ENCODE peak calls at places on chromosomes 11 and 22, in nine cellular contexts. S is stomach, X is A549, O is endodermal cell, E is suprapubic skin, Q is breast epithelium, J is dorsolateral prefrontal cortex, R is SK-N-SH, H is OCI-LY7. I is an unnamed sample.

GRCh38 chr22:25113316-25113721 is 86.3 kb upstream of the CRYBB3 start:
- DNase-seq in J (no peak), S (peak; percentile 41), H (no peak), E (no peak), R (no peak), O (no peak), Q (no peak), X (no peak), I (no peak)

GRCh38 chr11:19435306-19435989 is 194.7 kb upstream of the E2F8 start:
- DNase-seq in H (no peak), J (no peak), R (no peak), E (no peak), S (no peak), O (no peak), X (no peak), Q (no peak), I (no peak)

GRCh38 chr11:128365044-128365443 is 222.3 kb downstream of the ETS1 start:
- DNase-seq in S (no peak), Q (no peak), O (no peak), R (no peak), E (no peak), X (no peak), H (peak; percentile 34), J (no peak), I (peak; percentile 17)

GRCh38 chr11:24163146-24163545 is 333.7 kb upstream of the LUZP2 start:
- DNase-seq in O (no peak), H (no peak), S (no peak), E (no peak), X (no peak), J (no peak), R (no peak), Q (no peak), I (no peak)

GRCh38 chr11:47270331-47271271 is 668 bp downstream of the MADD start:
- DNase-seq in E (no peak), S (no peak), R (peak; percentile 63), Q (no peak), H (peak; percentile 55), O (peak; percentile 68), X (peak; percentile 44), J (peak; percentile 66), I (peak; percentile 36)

GRCh38 chr22:46809153-46809885 is 46.9 kb downstream of the TBC1D22A start:
- DNase-seq in Q (no peak), X (no peak), H (no peak), R (no peak), S (peak; percentile 20), J (no peak), E (no peak), O (peak; percentile 30), I (no peak)

GRCh38 chr11:57514538-57515331 is 767 bp downstream of the SLC43A1 start:
- DNase-seq in J (no peak), S (peak; percentile 69), O (peak; percentile 81), Q (no peak), R (peak; percentile 79), X (peak; percentile 46), H (peak; percentile 65), E (peak; percentile 71), I (peak; percentile 21)

GRCh38 chr11:113730887-113731726 is 25.0 kb upstream of the TMPRSS5 start:
- DNase-seq in E (no peak), X (peak; percentile 5), S (peak; percentile 45), H (peak; percentile 7), Q (no peak), R (peak; percentile 62), J (peak; percentile 43), O (peak; percentile 81), I (peak; percentile 30)

GRCh38 chr11:119363874-119364590 is 17.5 kb downstream of the USP2 start:
- DNase-seq in J (peak; percentile 84), Q (no peak), X (peak; percentile 31), O (peak; percentile 86), S (peak; percentile 70), E (peak; percentile 67), H (peak; percentile 83), R (peak; percentile 97), I (peak; percentile 61)

GRCh38 chr11:134034496-134035381 is 34.1 kb upstream of the JAM3 start:
- DNase-seq in X (no peak), S (peak; percentile 84), E (no peak), Q (peak; percentile 26), R (no peak), O (no peak), J (peak; percentile 72), H (no peak), I (peak; percentile 49)

GRCh38 chr11:117145393-117145761 is 1.3 kb downstream of the PAFAH1B2 start:
- DNase-seq in J (no peak), O (peak; percentile 46), E (no peak), Q (no peak), R (peak; percentile 61), S (no peak), H (peak; percentile 38), X (peak; percentile 58), I (peak; percentile 44)

GRCh38 chr11:134584706-134585445 is 172.8 kb upstream of the B3GAT1 start:
- DNase-seq in H (no peak), O (no peak), R (no peak), X (no peak), J (no peak), Q (peak; percentile 31), E (no peak), S (no peak), I (no peak)

GRCh38 chr11:17734986-17735822 is 623 bp downstream of the KCNC1 start:
- DNase-seq in H (no peak), S (peak; percentile 72), X (peak; percentile 56), Q (peak; percentile 23), O (peak; percentile 93), J (no peak), E (peak; percentile 40), R (peak; percentile 86), I (peak; percentile 68)

GRCh38 chr11:94880216-94880615 is 93.1 kb downstream of the CWC15 start:
- DNase-seq in S (no peak), E (no peak), J (no peak), O (no peak), Q (no peak), H (no peak), R (no peak), X (peak; percentile 69), I (peak; percentile 76)

GRCh38 chr11:104581246-104581980 is 316.8 kb downstream of the CASP12 start:
- DNase-seq in X (no peak), H (no peak), R (no peak), E (no peak), J (no peak), O (no peak), S (no peak), Q (no peak), I (no peak)

DNA sequence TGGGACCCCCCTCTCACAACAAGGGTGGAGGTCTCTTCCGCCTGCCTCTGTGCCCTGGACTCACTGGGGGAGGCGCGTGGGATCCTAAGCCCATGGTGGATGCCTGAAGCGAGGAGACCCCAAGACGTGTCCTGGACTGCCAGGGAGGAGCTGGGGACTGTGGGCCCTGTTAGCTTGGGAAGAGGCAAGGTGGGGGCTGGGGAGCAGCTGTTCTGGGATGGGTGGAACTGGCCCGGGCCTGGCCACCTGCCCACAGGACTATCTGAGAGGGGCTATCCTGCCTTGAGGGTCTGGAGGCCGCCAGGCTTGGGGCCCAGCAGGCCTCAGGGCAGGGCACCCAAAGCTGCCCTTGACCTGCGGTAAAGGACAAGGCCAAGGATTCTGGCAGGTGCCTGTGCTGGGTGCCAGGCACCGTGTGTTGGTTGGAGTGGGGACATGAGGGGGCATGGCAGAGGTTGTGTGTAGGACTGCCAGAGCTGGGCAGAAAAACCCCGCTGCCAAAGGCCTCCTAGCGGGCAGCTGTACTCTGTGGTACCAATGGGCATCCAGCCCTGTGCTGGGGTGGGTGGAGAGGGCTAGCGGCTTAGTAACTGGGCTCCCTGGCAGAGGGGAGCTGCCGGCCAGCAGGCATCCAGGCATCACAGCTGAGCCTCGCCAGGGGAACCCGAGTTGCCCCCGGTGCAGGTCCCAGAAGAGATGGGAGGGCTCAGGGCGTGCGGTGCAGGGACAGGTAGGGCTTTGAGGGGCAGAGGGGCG is 670 bp downstream of the LSP1 start:
- DNase-seq in O (no peak), E (no peak), R (no peak), S (no peak), Q (no peak), J (no peak), H (peak; percentile 19), X (no peak), I (no peak)
- H3K27ac ChIP-seq in O (no peak overlapping the region), E (no peak overlapping the region), R (no peak overlapping the region), S (no peak overlapping the region), Q (peak overlapping the region; percentile 32), J (no peak overlapping the region), H (peak overlapping the region; percentile 96), X (no peak overlapping the region), I (peak overlapping the region; percentile 1)

GRCh38 chr11:30225642-30226041 is 5.2 kb upstream of the FSHB start:
- DNase-seq in S (no peak), X (no peak), Q (no peak), O (no peak), R (no peak), E (no peak), H (no peak), J (no peak), I (no peak)
- TF ChIP-seq CTCF in S (no peak), X (no peak), Q (no peak), O (peak; percentile 44), R (peak; percentile 33), E (no peak), H (no peak), J (no peak), I (no peak)

GRCh38 chr11:86126862-86127261 is 58.0 kb upstream of the PICALM start:
- DNase-seq in H (no peak), Q (no peak), O (no peak), R (no peak), J (no peak), S (no peak), X (no peak), E (no peak), I (no peak)

GRCh38 chr11:86124251-86125233 is 55.7 kb upstream of the PICALM start:
- DNase-seq in R (no peak), J (no peak), E (no peak), X (no peak), O (no peak), Q (no peak), S (no peak), H (no peak), I (no peak)

GRCh38 chr11:86120807-86121206 is 51.9 kb upstream of the PICALM start:
- DNase-seq in S (no peak), J (no peak), O (no peak), R (no peak), Q (no peak), E (no peak), H (no peak), X (no peak), I (no peak)

GRCh38 chr11:86119062-86119461 is 50.2 kb upstream of the PICALM start:
- DNase-seq in S (no peak), E (no peak), O (no peak), Q (no peak), X (no peak), R (peak; percentile 15), H (no peak), J (no peak), I (no peak)

DNA sequence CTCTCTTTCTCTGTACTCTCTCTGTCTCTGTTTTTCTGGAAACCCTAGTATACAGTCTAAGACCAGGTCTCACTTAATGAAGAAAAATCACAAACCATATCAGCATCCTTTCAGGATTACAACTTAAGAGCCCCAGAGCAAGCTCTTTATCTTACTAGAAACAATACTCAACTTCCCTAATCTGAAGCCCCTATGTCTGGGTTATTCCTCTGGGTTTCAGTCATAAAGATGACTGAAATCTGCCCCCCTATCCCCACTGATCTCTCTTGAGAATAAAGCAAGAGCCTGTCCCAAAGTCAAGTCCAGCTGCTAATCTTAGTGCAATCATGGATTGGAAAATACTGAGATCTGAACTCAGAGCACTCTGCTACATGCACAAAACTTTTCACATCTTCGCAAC is 53.9 kb upstream of the PICALM start:
- DNase-seq in S (no peak), R (no peak), E (no peak), H (no peak), X (no peak), J (no peak), Q (no peak), O (no peak), I (no peak)
- H3K27ac ChIP-seq in S (no peak overlapping the region), R (no peak overlapping the region), E (no peak overlapping the region), H (no peak overlapping the region), X (no peak overlapping the region), J (no peak overlapping the region), Q (no peak overlapping the region), O (no peak overlapping the region), I (no peak overlapping the region)

GRCh38 chr11:64088159-64089026 is 52.7 kb downstream of the FLRT1 start:
- DNase-seq in E (no peak), H (peak; percentile 45), Q (no peak), S (no peak), X (peak; percentile 53), J (peak; percentile 62), O (peak; percentile 89), R (no peak), I (no peak)
- TF ChIP-seq CTCF in E (peak; percentile 31), H (peak; percentile 75), Q (no peak), S (no peak), X (peak; percentile 46), J (peak; percentile 12), O (peak; percentile 84), R (peak; percentile 26), I (peak; percentile 21)